ENCODE peak calls at places on chromosomes 13 and 19, in ten cellular contexts. X is K562, Y is lower leg skin, I is adrenal gland, R is right lobe of liver, M is tibial nerve, F is ovary, W is spleen, S is thyroid gland, H is body of pancreas. K is an unnamed sample.

GRCh38 chr13:109655206-109655600 is 131.2 kb downstream of the IRS2 start:
- DNase-seq in X (no peak), Y (no peak), I (no peak), R (no peak), M (no peak), F (no peak), W (no peak), S (no peak), H (no peak), K (no peak)

GRCh38 chr19:30087381-30088138 is 145.5 kb downstream of the URI1 start:
- DNase-seq in X (no peak), Y (no peak), I (no peak), R (no peak), M (no peak), F (no peak), W (peak), S (no peak), H (no peak), K (no peak)

GRCh38 chr19:51807111-51807701 is 12.2 kb downstream of the FPR3 start:
- DNase-seq in X (peak), Y (no peak), I (peak), R (no peak), M (no peak), F (peak), W (no peak), S (no peak), H (peak), K (no peak)

GRCh38 chr19:55042688-55043087 is 4.6 kb upstream of the GP6 start:
- DNase-seq in X (no peak), Y (no peak), I (no peak), R (no peak), M (no peak), F (no peak), W (no peak), S (no peak), H (no peak), K (no peak)

GRCh38 chr13:83414393-83414792 is 467.9 kb downstream of the SLITRK1 start:
- DNase-seq in X (no peak), Y (no peak), I (no peak), R (no peak), M (no peak), F (no peak), W (no peak), S (no peak), H (no peak), K (no peak)

GRCh38 chr19:11322269-11323024 is 17.0 kb downstream of the RAB3D start:
- DNase-seq in X (no peak), Y (no peak), I (no peak), R (no peak), M (no peak), F (no peak), W (no peak), S (peak), H (no peak), K (no peak)

GRCh38 chr19:743168-743687 is 7.7 kb upstream of the MISP start:
- DNase-seq in X (peak), Y (no peak), I (peak), R (no peak), M (no peak), F (peak), W (no peak), S (peak), H (peak), K (no peak)

GRCh38 chr19:3716147-3716668 is 8.0 kb downstream of the TJP3 start:
- DNase-seq in X (no peak), Y (no peak), I (no peak), R (no peak), M (no peak), F (no peak), W (no peak), S (no peak), H (no peak), K (no peak)

GRCh38 chr13:104764600-104764999 is 1698.4 kb upstream of the SLC10A2 start:
- DNase-seq in X (no peak), Y (no peak), I (no peak), R (no peak), M (no peak), F (no peak), W (no peak), S (no peak), H (no peak), K (no peak)

GRCh38 chr13:87147076-87147475 is 524.1 kb upstream of the SLITRK5 start:
- DNase-seq in X (no peak), Y (no peak), I (no peak), R (no peak), M (no peak), F (no peak), W (no peak), S (no peak), H (no peak), K (no peak)

GRCh38 chr13:32587014-32587773 is 942 bp downstream of the PDS5B start:
- DNase-seq in X (peak), Y (peak), I (peak), R (peak), M (peak), F (peak), W (peak), S (peak), H (peak), K (peak)

GRCh38 chr13:77384999-77385398 is 58.1 kb upstream of the MYCBP2 start:
- DNase-seq in X (no peak), Y (no peak), I (no peak), R (no peak), M (no peak), F (no peak), W (no peak), S (no peak), H (no peak), K (no peak)

GRCh38 chr13:105936816-105937215 is 598.6 kb downstream of the EFNB2 start:
- DNase-seq in X (no peak), Y (no peak), I (no peak), R (no peak), M (no peak), F (no peak), W (no peak), S (no peak), H (no peak), K (no peak)

GRCh38 chr13:43878897-43879322 is 630 bp downstream of the CCDC122 start:
- DNase-seq in X (no peak), Y (peak), I (peak), R (peak), M (peak), F (no peak), W (peak), S (peak), H (peak), K (peak)

GRCh38 chr19:863305-863620 is 3.8 kb downstream of the CFD start:
- DNase-seq in X (no peak), Y (no peak), I (no peak), R (no peak), M (no peak), F (no peak), W (no peak), S (no peak), H (no peak), K (no peak)

GRCh38 chr19:41016488-41017071 is 25.5 kb downstream of the CYP2B6 start:
- DNase-seq in X (no peak), Y (peak), I (no peak), R (no peak), M (no peak), F (no peak), W (no peak), S (no peak), H (no peak), K (no peak)

GRCh38 chr19:29215322-29215845 is 2.4 kb upstream of the UQCRFS1 start:
- DNase-seq in X (no peak), Y (no peak), I (no peak), R (no peak), M (no peak), F (no peak), W (no peak), S (no peak), H (no peak), K (no peak)

GRCh38 chr13:106498158-106498557 is 37.3 kb downstream of the EFNB2 start:
- DNase-seq in X (no peak), Y (no peak), I (no peak), R (no peak), M (no peak), F (no peak), W (no peak), S (no peak), H (no peak), K (no peak)

GRCh38 chr13:105925496-105925895 is 610.0 kb downstream of the EFNB2 start:
- DNase-seq in X (no peak), Y (no peak), I (no peak), R (no peak), M (no peak), F (no peak), W (no peak), S (no peak), H (no peak), K (no peak)

GRCh38 chr19:900302-901111 is 7.2 kb downstream of the RNU6-9 start:
- DNase-seq in X (peak), Y (no peak), I (no peak), R (no peak), M (no peak), F (no peak), W (no peak), S (no peak), H (no peak), K (peak)

DNA sequence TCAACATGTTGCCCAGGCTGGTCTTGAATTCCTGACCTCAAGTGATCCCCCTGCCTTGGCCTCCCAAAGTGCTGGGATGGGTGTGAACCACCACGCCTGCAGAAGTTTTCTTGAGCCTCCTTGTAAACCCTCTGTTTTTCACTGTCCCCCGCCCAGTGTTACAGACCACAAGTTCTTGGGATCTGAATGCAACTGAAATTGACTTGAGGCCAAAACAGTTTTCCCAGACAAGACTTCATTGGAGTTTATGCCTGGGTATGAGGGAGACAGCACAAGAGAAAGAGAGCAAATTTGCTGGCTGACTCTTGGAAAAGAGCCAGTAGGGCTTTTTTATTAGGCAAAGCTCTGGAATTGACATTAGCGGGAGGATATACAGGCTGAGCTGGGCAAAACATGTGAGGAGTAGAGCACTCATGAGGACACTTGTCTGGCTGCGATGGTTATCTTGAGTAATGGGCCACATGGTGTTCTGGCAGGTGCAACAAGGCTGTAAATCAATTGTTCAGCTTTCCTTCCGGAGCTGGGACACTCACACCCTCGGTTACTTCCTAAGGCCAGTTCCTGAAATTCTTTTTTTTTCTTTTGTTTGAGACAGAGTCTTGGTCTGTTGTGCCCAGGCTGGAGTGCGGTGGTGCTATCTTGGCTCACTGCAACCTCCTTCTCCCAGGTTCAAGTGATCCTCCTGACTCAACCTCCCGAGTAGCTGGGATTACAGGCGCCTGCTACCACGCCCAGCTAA is 12.7 kb upstream of the HNRNPL start:
- DNase-seq in X (no peak), Y (no peak), I (peak), R (no peak), M (no peak), F (no peak), W (no peak), S (peak), H (peak), K (peak)
- TF ChIP-seq POLR2A in X (no peak), Y (no peak), I (no peak), R (no peak), M (no peak), F (no peak), W (no peak), S (no peak), H (no peak), K (no peak)

GRCh38 chr13:112689498-112690241 is at the start of gene ATP11A:
- DNase-seq in X (peak), Y (peak), I (peak), R (peak), M (peak), F (peak), W (peak), S (peak), H (peak), K (peak)
- TF ChIP-seq POLR2A in X (peak), Y (peak), I (peak), R (peak), M (peak), F (peak), W (peak), S (peak), H (peak), K (peak)

GRCh38 chr19:14073232-14073924 is 792 bp downstream of the MISP3 start:
- DNase-seq in X (peak), Y (no peak), I (peak), R (peak), M (no peak), F (peak), W (peak), S (peak), H (peak), K (peak)
- TF ChIP-seq POLR2A in X (peak), Y (no peak), I (peak), R (no peak), M (peak), F (no peak), W (no peak), S (no peak), H (peak), K (peak)

GRCh38 chr19:4969292-4969771 is 419 bp downstream of the KDM4B start:
- DNase-seq in X (no peak), Y (no peak), I (no peak), R (no peak), M (no peak), F (peak), W (peak), S (no peak), H (no peak), K (no peak)

GRCh38 chr19:4968462-4969291 is at the start of gene KDM4B:
- DNase-seq in X (peak), Y (peak), I (peak), R (peak), M (peak), F (peak), W (peak), S (peak), H (peak), K (peak)

GRCh38 chr19:4971424-4971793 is 2.5 kb downstream of the KDM4B start:
- DNase-seq in X (peak), Y (peak), I (peak), R (peak), M (no peak), F (peak), W (peak), S (peak), H (peak), K (no peak)

GRCh38 chr19:4970558-4971423 is 1.9 kb downstream of the KDM4B start:
- DNase-seq in X (peak), Y (no peak), I (peak), R (peak), M (no peak), F (peak), W (peak), S (peak), H (peak), K (no peak)

GRCh38 chr19:4969772-4970531 is 1.0 kb downstream of the KDM4B start:
- DNase-seq in X (no peak), Y (no peak), I (peak), R (peak), M (no peak), F (peak), W (peak), S (peak), H (no peak), K (no peak)
- TF ChIP-seq POLR2A in X (no peak), Y (no peak), I (no peak), R (peak), M (no peak), F (no peak), W (no peak), S (no peak), H (no peak), K (no peak)

GRCh38 chr19:33259532-33259931 is 33.9 kb upstream of the SLC7A10 start:
- DNase-seq in X (no peak), Y (no peak), I (no peak), R (no peak), M (no peak), F (no peak), W (no peak), S (no peak), H (no peak), K (no peak)
- TF ChIP-seq POLR2A in X (no peak), Y (no peak), I (no peak), R (no peak), M (no peak), F (no peak), W (no peak), S (no peak), H (no peak), K (no peak)

DNA sequence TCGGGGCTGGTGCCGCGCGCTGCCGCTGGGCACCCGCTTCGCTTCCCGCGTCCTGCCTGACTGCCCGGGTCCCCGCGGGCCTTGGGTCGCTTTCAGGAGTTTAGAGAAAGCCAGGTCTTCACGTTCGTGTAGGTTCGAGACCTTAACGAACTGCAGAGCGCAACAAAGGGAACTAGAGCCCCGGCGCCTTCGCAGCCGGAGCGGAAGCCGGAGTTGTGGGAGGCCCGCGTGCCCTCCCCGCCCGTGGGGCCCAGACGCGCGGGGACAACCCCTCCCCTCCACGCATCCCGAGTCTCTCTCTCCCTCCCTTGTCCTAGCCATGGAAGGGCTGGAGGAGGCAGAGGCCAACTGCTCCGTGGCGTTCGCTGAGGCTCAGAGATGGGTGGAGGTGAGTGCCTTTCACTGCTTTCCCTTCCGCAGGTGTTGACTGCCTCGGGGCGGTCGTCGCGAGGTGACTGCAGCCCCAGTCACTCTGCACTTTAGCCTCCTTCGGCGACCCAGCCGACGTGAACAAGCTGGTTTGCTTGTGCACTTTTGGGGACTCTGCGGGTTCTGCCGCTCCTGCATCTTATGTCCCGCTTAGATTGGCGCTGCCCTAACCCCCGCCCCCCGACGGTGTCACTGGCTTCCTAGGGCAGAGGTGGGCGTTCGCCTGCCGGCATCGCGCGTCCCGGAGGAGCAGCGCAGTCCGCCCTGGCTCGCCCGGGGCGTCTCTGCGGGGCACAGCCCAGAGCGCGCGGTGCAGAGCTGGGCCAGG is 387 bp downstream of the LMO7 start:
- DNase-seq in X (peak), Y (no peak), I (peak), R (no peak), M (no peak), F (peak), W (peak), S (peak), H (peak), K (peak)
- TF ChIP-seq POLR2A in X (no peak), Y (no peak), I (no peak), R (no peak), M (peak), F (no peak), W (no peak), S (peak), H (no peak), K (no peak)

GRCh38 chr19:37719111-37719926 is at the start of gene ZNF607:
- DNase-seq in X (peak), Y (peak), I (peak), R (peak), M (peak), F (peak), W (peak), S (peak), H (peak), K (peak)
- TF ChIP-seq POLR2A in X (peak), Y (no peak), I (no peak), R (peak), M (peak), F (no peak), W (no peak), S (no peak), H (peak), K (peak)

GRCh38 chr13:28655566-28655965 is 3.4 kb upstream of the POMP start:
- DNase-seq in X (no peak), Y (no peak), I (no peak), R (no peak), M (no peak), F (no peak), W (no peak), S (peak), H (no peak), K (no peak)

GRCh38 chr13:28658539-28658795 is 463 bp upstream of the POMP start:
- DNase-seq in X (peak), Y (no peak), I (no peak), R (no peak), M (no peak), F (no peak), W (no peak), S (no peak), H (no peak), K (no peak)

GRCh38 chr13:28657784-28658538 is 969 bp upstream of the POMP start:
- DNase-seq in X (peak), Y (no peak), I (no peak), R (no peak), M (no peak), F (no peak), W (no peak), S (no peak), H (no peak), K (peak)

GRCh38 chr13:28659611-28659970 is 661 bp downstream of the POMP start:
- DNase-seq in X (peak), Y (no peak), I (no peak), R (no peak), M (no peak), F (no peak), W (no peak), S (no peak), H (no peak), K (peak)

GRCh38 chr13:28658796-28659610 is at the start of gene POMP:
- DNase-seq in X (peak), Y (peak), I (peak), R (peak), M (peak), F (peak), W (peak), S (peak), H (peak), K (peak)
- TF ChIP-seq POLR2A in X (peak), Y (peak), I (peak), R (peak), M (peak), F (peak), W (peak), S (peak), H (peak), K (peak)

GRCh38 chr19:48192750-48193149 is 22.3 kb downstream of the ZSWIM9 start:
- DNase-seq in X (no peak), Y (peak), I (no peak), R (peak), M (no peak), F (no peak), W (no peak), S (no peak), H (no peak), K (no peak)

GRCh38 chr19:48196321-48196761 is 25.9 kb downstream of the ZSWIM9 start:
- DNase-seq in X (no peak), Y (peak), I (no peak), R (peak), M (no peak), F (no peak), W (no peak), S (no peak), H (no peak), K (no peak)

GRCh38 chr19:48195106-48195830 is 24.8 kb downstream of the ZSWIM9 start:
- DNase-seq in X (no peak), Y (peak), I (no peak), R (peak), M (no peak), F (no peak), W (no peak), S (no peak), H (no peak), K (no peak)

GRCh38 chr19:48194041-48194871 is 23.8 kb downstream of the ZSWIM9 start:
- DNase-seq in X (no peak), Y (peak), I (no peak), R (peak), M (no peak), F (no peak), W (no peak), S (no peak), H (no peak), K (peak)

GRCh38 chr19:48196933-48197665 is 26.6 kb downstream of the ZSWIM9 start:
- DNase-seq in X (no peak), Y (peak), I (no peak), R (peak), M (no peak), F (no peak), W (no peak), S (no peak), H (no peak), K (no peak)
- TF ChIP-seq POLR2A in X (no peak), Y (no peak), I (no peak), R (no peak), M (no peak), F (no peak), W (no peak), S (no peak), H (no peak), K (no peak)

DNA sequence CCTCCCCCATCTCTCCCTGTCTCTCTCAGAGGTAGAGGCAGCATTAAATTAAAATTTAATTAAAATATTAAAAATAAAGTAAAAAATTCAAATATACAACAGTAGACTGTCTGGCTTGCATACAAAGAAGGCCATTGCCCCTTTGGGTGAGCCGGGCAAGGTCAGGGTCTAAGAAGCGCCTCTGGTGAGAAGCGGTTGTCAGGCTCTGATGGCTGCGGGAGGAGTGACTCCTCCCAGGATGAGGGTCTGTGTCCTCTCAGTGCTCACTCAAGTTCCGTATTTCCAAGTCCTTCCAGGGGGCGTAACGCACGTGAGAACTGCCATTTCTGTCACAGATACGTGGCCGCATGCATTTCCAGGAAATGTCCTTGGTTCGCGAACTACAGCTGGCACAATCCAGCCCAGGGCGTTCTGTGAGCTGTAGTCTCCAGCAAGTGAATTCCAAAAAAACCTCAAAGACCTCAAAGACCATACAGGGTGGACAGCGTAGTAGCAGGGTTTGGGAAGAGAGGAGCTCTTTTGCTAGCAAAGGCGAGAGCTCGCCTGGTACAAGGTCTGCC is 697 bp upstream of the ZNF181 start:
- DNase-seq in X (peak), Y (peak), I (peak), R (no peak), M (peak), F (no peak), W (peak), S (peak), H (no peak), K (peak)
- TF ChIP-seq POLR2A in X (no peak), Y (no peak), I (peak), R (no peak), M (no peak), F (peak), W (no peak), S (no peak), H (no peak), K (peak)